ENCODE peak calls at places on chromosome 12, in eight cellular contexts. One of them, this sample, is unnamed.

GRCh38 chr12:30863839-30864238 is 62.7 kb upstream of the TSPAN11 start:
- DNase-seq in astrocyte of the spinal cord: peak
- DNase-seq in renal cortical epithelial cell: no peak
- DNase-seq in WTC11: no peak
- DNase-seq in stimulated activated CD8-positive, alpha-beta memory T cell treated with anti-CD3 and anti-CD28 coated beads, Interleukin-4, amount 100 ng/mL, for 48 hours: no peak
- DNase-seq in cardiac muscle cell: no peak
- DNase-seq in sigmoid colon: no peak
- DNase-seq in GM04504: no peak
- DNase-seq in this sample: no peak

GRCh38 chr12:108772247-108772646 is 40.9 kb upstream of the CORO1C start:
- DNase-seq in astrocyte of the spinal cord: no peak
- DNase-seq in renal cortical epithelial cell: no peak
- DNase-seq in WTC11: no peak
- DNase-seq in stimulated activated CD8-positive, alpha-beta memory T cell treated with anti-CD3 and anti-CD28 coated beads, Interleukin-4, amount 100 ng/mL, for 48 hours: no peak
- DNase-seq in cardiac muscle cell: no peak
- DNase-seq in sigmoid colon: no peak
- DNase-seq in GM04504: no peak
- DNase-seq in this sample: no peak

GRCh38 chr12:123712780-123713319 is 697 bp downstream of the ATP6V0A2 start:
- DNase-seq in astrocyte of the spinal cord: peak
- DNase-seq in renal cortical epithelial cell: no peak
- DNase-seq in WTC11: no peak
- DNase-seq in stimulated activated CD8-positive, alpha-beta memory T cell treated with anti-CD3 and anti-CD28 coated beads, Interleukin-4, amount 100 ng/mL, for 48 hours: no peak
- DNase-seq in cardiac muscle cell: peak
- DNase-seq in sigmoid colon: no peak
- DNase-seq in GM04504: no peak
- DNase-seq in this sample: no peak

GRCh38 chr12:109489955-109490565 is 12.6 kb downstream of the UBE3B start:
- DNase-seq in astrocyte of the spinal cord: no peak
- DNase-seq in renal cortical epithelial cell: no peak
- DNase-seq in WTC11: no peak
- DNase-seq in stimulated activated CD8-positive, alpha-beta memory T cell treated with anti-CD3 and anti-CD28 coated beads, Interleukin-4, amount 100 ng/mL, for 48 hours: no peak
- DNase-seq in cardiac muscle cell: no peak
- DNase-seq in sigmoid colon: no peak
- DNase-seq in GM04504: no peak
- DNase-seq in this sample: no peak

GRCh38 chr12:102061096-102061555 is 665 bp downstream of the WASHC3 start:
- DNase-seq in astrocyte of the spinal cord: peak
- DNase-seq in renal cortical epithelial cell: peak
- DNase-seq in WTC11: no peak
- DNase-seq in stimulated activated CD8-positive, alpha-beta memory T cell treated with anti-CD3 and anti-CD28 coated beads, Interleukin-4, amount 100 ng/mL, for 48 hours: peak
- DNase-seq in cardiac muscle cell: no peak
- DNase-seq in sigmoid colon: no peak
- DNase-seq in GM04504: no peak
- DNase-seq in this sample: no peak

GRCh38 chr12:107513636-107514400 is 171.8 kb upstream of the PWP1 start:
- DNase-seq in astrocyte of the spinal cord: no peak
- DNase-seq in renal cortical epithelial cell: no peak
- DNase-seq in WTC11: no peak
- DNase-seq in stimulated activated CD8-positive, alpha-beta memory T cell treated with anti-CD3 and anti-CD28 coated beads, Interleukin-4, amount 100 ng/mL, for 48 hours: no peak
- DNase-seq in cardiac muscle cell: no peak
- DNase-seq in sigmoid colon: no peak
- DNase-seq in GM04504: no peak
- DNase-seq in this sample: no peak

GRCh38 chr12:93153321-93153720 is 224.2 kb upstream of the EEA1 start:
- DNase-seq in astrocyte of the spinal cord: peak
- DNase-seq in renal cortical epithelial cell: peak
- DNase-seq in WTC11: no peak
- DNase-seq in stimulated activated CD8-positive, alpha-beta memory T cell treated with anti-CD3 and anti-CD28 coated beads, Interleukin-4, amount 100 ng/mL, for 48 hours: no peak
- DNase-seq in cardiac muscle cell: peak
- DNase-seq in sigmoid colon: no peak
- DNase-seq in GM04504: no peak
- DNase-seq in this sample: no peak

GRCh38 chr12:75389706-75390105 is 1.2 kb upstream of the GLIPR1L2 start:
- DNase-seq in astrocyte of the spinal cord: no peak
- DNase-seq in renal cortical epithelial cell: no peak
- DNase-seq in WTC11: no peak
- DNase-seq in stimulated activated CD8-positive, alpha-beta memory T cell treated with anti-CD3 and anti-CD28 coated beads, Interleukin-4, amount 100 ng/mL, for 48 hours: no peak
- DNase-seq in cardiac muscle cell: no peak
- DNase-seq in sigmoid colon: no peak
- DNase-seq in GM04504: no peak
- DNase-seq in this sample: no peak

GRCh38 chr12:48968004-48968403 is 3.5 kb downstream of the WNT10B start:
- DNase-seq in astrocyte of the spinal cord: no peak
- DNase-seq in renal cortical epithelial cell: no peak
- DNase-seq in WTC11: no peak
- DNase-seq in stimulated activated CD8-positive, alpha-beta memory T cell treated with anti-CD3 and anti-CD28 coated beads, Interleukin-4, amount 100 ng/mL, for 48 hours: no peak
- DNase-seq in cardiac muscle cell: no peak
- DNase-seq in sigmoid colon: no peak
- DNase-seq in GM04504: no peak
- DNase-seq in this sample: no peak

GRCh38 chr12:55727643-55728184 is 1.1 kb downstream of the CD63 start:
- DNase-seq in astrocyte of the spinal cord: no peak
- DNase-seq in renal cortical epithelial cell: peak
- DNase-seq in WTC11: no peak
- DNase-seq in stimulated activated CD8-positive, alpha-beta memory T cell treated with anti-CD3 and anti-CD28 coated beads, Interleukin-4, amount 100 ng/mL, for 48 hours: no peak
- DNase-seq in cardiac muscle cell: peak
- DNase-seq in sigmoid colon: peak
- DNase-seq in GM04504: no peak
- DNase-seq in this sample: peak

GRCh38 chr12:117685115-117685926 is 283.5 kb downstream of the KSR2 start:
- DNase-seq in astrocyte of the spinal cord: peak
- DNase-seq in renal cortical epithelial cell: peak
- DNase-seq in WTC11: peak
- DNase-seq in stimulated activated CD8-positive, alpha-beta memory T cell treated with anti-CD3 and anti-CD28 coated beads, Interleukin-4, amount 100 ng/mL, for 48 hours: no peak
- DNase-seq in cardiac muscle cell: peak
- DNase-seq in sigmoid colon: peak
- DNase-seq in GM04504: peak
- DNase-seq in this sample: no peak

GRCh38 chr12:111427417-111428074 is 21.8 kb downstream of the SH2B3 start:
- DNase-seq in astrocyte of the spinal cord: no peak
- DNase-seq in renal cortical epithelial cell: no peak
- DNase-seq in WTC11: no peak
- DNase-seq in stimulated activated CD8-positive, alpha-beta memory T cell treated with anti-CD3 and anti-CD28 coated beads, Interleukin-4, amount 100 ng/mL, for 48 hours: no peak
- DNase-seq in cardiac muscle cell: no peak
- DNase-seq in sigmoid colon: no peak
- DNase-seq in GM04504: no peak
- DNase-seq in this sample: no peak

GRCh38 chr12:452667-453210 is 7.0 kb upstream of the B4GALNT3 start:
- DNase-seq in astrocyte of the spinal cord: no peak
- DNase-seq in renal cortical epithelial cell: no peak
- DNase-seq in WTC11: peak
- DNase-seq in stimulated activated CD8-positive, alpha-beta memory T cell treated with anti-CD3 and anti-CD28 coated beads, Interleukin-4, amount 100 ng/mL, for 48 hours: peak
- DNase-seq in cardiac muscle cell: no peak
- DNase-seq in sigmoid colon: no peak
- DNase-seq in GM04504: no peak
- DNase-seq in this sample: no peak

This sample was measured in spleen.